ENCODE peak calls at places on chromosomes 6 and 20, in four cellular contexts. Y is stimulated activated naive B cell treated with anti-CD40 and anti-IgM and Interleukin-4, amounts not matched to agents 10 μg/mL and 1 μg/mL and 100 μg/mL, for 72 hours; E is NCI-H1092; R is anterior cingulate cortex. J is an unnamed sample.

GRCh38 chr6:135637701-135638100 is 140.2 kb upstream of the AHI1 start:
- DNase-seq in Y (no peak), E (no peak), R (no peak), J (no peak)

GRCh38 chr6:144321839-144322591 is 36.9 kb downstream of the UTRN start:
- DNase-seq in E (no peak), R (no peak), Y (no peak), J (no peak)

GRCh38 chr20:38002422-38002821 is 30.8 kb downstream of the TTI1 start:
- DNase-seq in E (no peak), Y (no peak), R (no peak), J (no peak)

GRCh38 chr20:39108746-39109145 is 146.6 kb downstream of the DHX35 start:
- DNase-seq in E (no peak), R (no peak), Y (no peak), J (no peak)

GRCh38 chr6:150499882-150500312 is 99.8 kb upstream of the PLEKHG1 start:
- DNase-seq in Y (no peak), R (no peak), E (no peak), J (no peak)

GRCh38 chr6:21270501-21271290 is 322.9 kb upstream of the SOX4 start:
- DNase-seq in Y (no peak), R (no peak), E (no peak), J (no peak)

GRCh38 chr6:167733740-167734661 is 92.7 kb upstream of the AFDN start:
- DNase-seq in E (peak; percentile 67), Y (no peak), R (no peak), J (peak; percentile 21)

GRCh38 chr6:47069156-47069555 is 27.0 kb upstream of the ADGRF1 start:
- DNase-seq in Y (no peak), R (no peak), E (no peak), J (no peak)

GRCh38 chr20:31934491-31934890 is 17.4 kb downstream of the PDRG1 start:
- DNase-seq in R (no peak), Y (no peak), E (no peak), J (no peak)

GRCh38 chr6:42154461-42155209 is 12.2 kb upstream of the C6orf132 start:
- DNase-seq in E (no peak), R (no peak), Y (no peak), J (no peak)

J was measured in putamen.